ENCODE peak calls at places on chromosomes 3 and 15, in nine cellular contexts. A, U, V, T, E, B, Q, X and G are unnamed samples.

GRCh38 chr3:31581660-31582059 is 48.9 kb downstream of the STT3B start:
- DNase-seq in A (no peak), U (no peak), V (no peak), T (no peak), E (no peak), B (no peak), Q (no peak), X (no peak), G (no peak)

GRCh38 chr15:45224596-45225217 is 27.3 kb upstream of the SLC28A2 start:
- DNase-seq in A (no peak), U (no peak), V (no peak), T (no peak), E (no peak), B (no peak), Q (no peak), X (no peak), G (no peak)

GRCh38 chr3:13325092-13325491 is 95.0 kb downstream of the NUP210 start:
- DNase-seq in A (no peak), U (no peak), V (no peak), T (peak), E (no peak), B (no peak), Q (no peak), X (no peak), G (no peak)

GRCh38 chr15:70430029-70430428 is 332.3 kb upstream of the TLE3 start:
- DNase-seq in A (no peak), U (no peak), V (no peak), T (no peak), E (no peak), B (no peak), Q (no peak), X (no peak), G (no peak)

GRCh38 chr15:60731583-60732130 is 252.7 kb upstream of the ICE2 start:
- DNase-seq in A (no peak), U (no peak), V (no peak), T (no peak), E (no peak), B (no peak), Q (no peak), X (no peak), G (no peak)

GRCh38 chr15:55402707-55403106 is 5.5 kb downstream of the CCPG1 start:
- DNase-seq in A (no peak), U (no peak), V (no peak), T (no peak), E (no peak), B (no peak), Q (no peak), X (no peak), G (no peak)

GRCh38 chr3:111669926-111670630 is 74.9 kb upstream of the ZBED2 start:
- DNase-seq in A (no peak), U (no peak), V (no peak), T (no peak), E (no peak), B (no peak), Q (no peak), X (no peak), G (no peak)

GRCh38 chr3:94694894-94695293 is 632.0 kb downstream of the NSUN3 start:
- DNase-seq in A (no peak), U (no peak), V (no peak), T (no peak), E (no peak), B (no peak), Q (no peak), X (no peak), G (no peak)

GRCh38 chr15:68704496-68705021 is 116.1 kb downstream of the ANP32A start:
- DNase-seq in A (no peak), U (no peak), V (no peak), T (no peak), E (peak), B (no peak), Q (no peak), X (no peak), G (no peak)

GRCh38 chr15:64842986-64843561 is 1.4 kb downstream of the PLEKHO2 start:
- DNase-seq in A (peak), U (no peak), V (peak), T (no peak), E (no peak), B (no peak), Q (no peak), X (peak), G (no peak)

GRCh38 chr15:80944818-80945217 is 44.8 kb downstream of the MESD start:
- DNase-seq in A (no peak), U (no peak), V (no peak), T (no peak), E (no peak), B (no peak), Q (no peak), X (no peak), G (no peak)

GRCh38 chr3:174986685-174987084 is 127.6 kb downstream of the NAALADL2 start:
- DNase-seq in A (no peak), U (no peak), V (no peak), T (no peak), E (no peak), B (no peak), Q (no peak), X (no peak), G (no peak)

GRCh38 chr3:9899289-9899791 is 3.3 kb upstream of the IL17RE start:
- DNase-seq in A (no peak), U (no peak), V (no peak), T (no peak), E (no peak), B (no peak), Q (no peak), X (no peak), G (no peak)

GRCh38 chr15:68383161-68384074 is 48.5 kb downstream of the ITGA11 start:
- DNase-seq in A (no peak), U (no peak), V (peak), T (peak), E (peak), B (no peak), Q (no peak), X (peak), G (peak)

GRCh38 chr15:87710406-87710805 is 546.1 kb downstream of the NTRK3 start:
- DNase-seq in A (no peak), U (no peak), V (no peak), T (no peak), E (no peak), B (no peak), Q (no peak), X (no peak), G (no peak)

GRCh38 chr15:87711011-87711410 is 545.5 kb downstream of the NTRK3 start:
- DNase-seq in A (no peak), U (no peak), V (no peak), T (no peak), E (no peak), B (no peak), Q (peak), X (no peak), G (no peak)

GRCh38 chr15:87707076-87707475 is 549.5 kb downstream of the NTRK3 start:
- DNase-seq in A (peak), U (no peak), V (no peak), T (no peak), E (no peak), B (no peak), Q (no peak), X (no peak), G (no peak)

GRCh38 chr15:87706001-87706400 is 550.5 kb downstream of the NTRK3 start:
- DNase-seq in A (no peak), U (no peak), V (no peak), T (no peak), E (no peak), B (no peak), Q (no peak), X (no peak), G (no peak)

DNA sequence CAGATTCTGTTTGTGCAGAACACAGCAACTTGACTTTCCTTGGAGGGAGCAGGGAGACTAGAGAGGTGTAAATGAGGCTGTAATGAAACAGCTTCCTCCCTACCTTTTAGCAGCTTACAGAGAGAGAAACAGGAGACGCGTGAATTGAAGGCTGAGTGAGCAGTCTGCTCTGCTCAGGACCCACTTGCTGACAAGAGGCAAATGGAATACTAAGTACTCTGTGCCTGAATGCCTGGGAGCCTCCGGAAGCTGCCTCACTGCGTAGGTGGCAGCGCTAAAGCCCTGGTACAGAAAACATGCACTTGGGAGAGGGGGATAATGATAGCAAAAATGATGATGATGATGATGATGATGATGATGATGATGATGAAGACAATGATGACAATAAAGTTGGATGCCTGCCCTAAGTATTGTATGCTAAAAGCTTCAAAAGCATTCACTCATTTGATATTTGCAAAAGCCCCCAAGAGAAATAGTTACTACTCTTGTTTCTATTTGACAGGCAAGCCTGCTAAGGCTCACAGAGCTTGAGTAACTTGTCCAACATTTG is 548.9 kb downstream of the NTRK3 start:
- DNase-seq in A (no peak), U (no peak), V (no peak), T (no peak), E (no peak), B (no peak), Q (no peak), X (no peak), G (no peak)
- TF ChIP-seq CTCF in A (no peak), U (no peak), V (no peak), T (no peak), E (no peak), B (no peak), Q (no peak), X (no peak), G (no peak)

GRCh38 chr3:153319691-153320552 is 157.9 kb downstream of the RAP2B start:
- DNase-seq in A (no peak), U (no peak), V (no peak), T (no peak), E (no peak), B (no peak), Q (no peak), X (no peak), G (no peak)
- TF ChIP-seq CTCF in A (no peak), U (no peak), V (no peak), T (no peak), E (no peak), B (no peak), Q (no peak), X (no peak), G (no peak)

GRCh38 chr15:53716909-53717878 is 42.3 kb downstream of the WDR72 start:
- DNase-seq in A (no peak), U (no peak), V (no peak), T (no peak), E (no peak), B (no peak), Q (no peak), X (no peak), G (no peak)
- TF ChIP-seq CTCF in A (peak), U (peak), V (no peak), T (no peak), E (peak), B (no peak), Q (peak), X (peak), G (peak)

GRCh38 chr3:149771652-149772271 is 19.5 kb upstream of the COMMD2 start:
- DNase-seq in A (peak), U (no peak), V (peak), T (no peak), E (peak), B (peak), Q (no peak), X (peak), G (peak)
- TF ChIP-seq CTCF in A (peak), U (peak), V (peak), T (peak), E (peak), B (peak), Q (peak), X (peak), G (peak)

DNA sequence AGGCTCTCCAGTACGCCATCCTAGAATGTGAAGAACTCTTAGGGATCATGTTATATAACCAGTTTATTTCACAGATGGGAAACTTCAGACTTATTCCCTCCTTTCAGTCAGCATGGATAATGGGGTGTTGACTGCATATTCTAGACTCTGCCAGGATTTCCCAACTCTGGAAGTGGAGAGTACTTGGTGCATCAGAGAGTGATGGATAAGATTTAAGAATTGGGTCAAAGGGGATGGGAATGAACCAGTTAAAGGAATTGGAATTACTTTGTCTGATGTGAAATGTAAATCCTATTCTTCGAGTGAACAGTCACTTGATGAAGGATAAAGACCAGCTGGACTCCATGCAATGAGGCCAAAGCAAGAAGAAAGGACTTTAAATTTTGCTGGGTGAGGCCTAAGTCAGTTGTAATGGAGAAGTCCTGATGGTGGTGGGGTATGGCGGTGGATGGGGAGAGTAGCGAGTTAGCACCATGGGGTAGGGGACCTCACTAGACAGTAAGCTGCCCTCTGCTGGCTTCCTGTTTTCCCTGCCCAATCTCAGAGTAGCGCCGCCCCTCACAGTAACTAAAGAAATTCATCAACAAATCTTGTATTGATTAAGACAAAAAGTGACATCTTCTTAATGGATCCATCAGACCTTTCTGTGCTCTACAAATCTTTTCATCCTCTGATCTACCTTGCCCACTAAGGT is 7.3 kb upstream of the CACNA1D start:
- DNase-seq in A (no peak), U (no peak), V (no peak), T (no peak), E (no peak), B (no peak), Q (no peak), X (no peak), G (no peak)
- TF ChIP-seq CTCF in A (no peak), U (peak), V (no peak), T (no peak), E (no peak), B (no peak), Q (no peak), X (no peak), G (no peak)

GRCh38 chr3:187713504-187713903 is 11.1 kb upstream of the RTP2 start:
- DNase-seq in A (no peak), U (no peak), V (no peak), T (no peak), E (no peak), B (no peak), Q (no peak), X (no peak), G (no peak)

GRCh38 chr3:187705164-187705563 is 2.8 kb upstream of the RTP2 start:
- DNase-seq in A (no peak), U (no peak), V (no peak), T (no peak), E (no peak), B (no peak), Q (no peak), X (no peak), G (no peak)

GRCh38 chr3:187706966-187707365 is 4.6 kb upstream of the RTP2 start:
- DNase-seq in A (no peak), U (no peak), V (no peak), T (no peak), E (no peak), B (no peak), Q (no peak), X (no peak), G (no peak)

GRCh38 chr3:187708696-187709095 is 6.3 kb upstream of the RTP2 start:
- DNase-seq in A (no peak), U (no peak), V (no peak), T (no peak), E (no peak), B (no peak), Q (no peak), X (no peak), G (no peak)

DNA sequence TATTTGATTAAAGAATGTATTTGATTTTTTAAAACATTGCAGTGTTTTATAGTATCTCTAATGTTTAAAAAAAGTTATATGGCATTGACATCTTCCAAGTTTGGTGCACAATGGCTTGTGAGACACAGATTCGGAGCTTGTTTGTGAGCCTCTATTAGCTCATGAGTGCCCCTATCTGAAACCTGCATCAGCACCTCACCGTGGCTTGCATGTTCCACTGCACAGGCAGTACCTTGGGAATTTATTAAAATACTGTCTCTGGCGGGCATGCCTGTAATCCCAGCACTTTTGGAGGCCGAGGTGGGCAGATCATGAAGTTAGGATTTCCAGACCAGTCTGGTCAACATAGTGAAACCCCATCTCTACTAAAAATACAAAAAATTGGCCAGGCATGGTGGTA is 6.8 kb upstream of the RTP2 start:
- DNase-seq in A (no peak), U (no peak), V (no peak), T (no peak), E (no peak), B (no peak), Q (no peak), X (peak), G (no peak)
- TF ChIP-seq CTCF in A (no peak), U (no peak), V (no peak), T (peak), E (peak), B (no peak), Q (peak), X (no peak), G (no peak)